ENCODE peak calls at places on chromosomes 7 and 10, in six cellular contexts. M is thoracic aorta, N is thyroid gland, R is mammary epithelial cell, J is neuronal stem cell, W is IMR-90. T is an unnamed sample.

GRCh38 chr10:5550621-5551530 is 26.1 kb downstream of the CALML3 start:
- DNase-seq in M (no peak), R (peak; percentile 85), W (peak; percentile 53), J (no peak), N (peak; percentile 36), T (no peak)

GRCh38 chr10:93995598-93996271 is 2.0 kb downstream of the PLCE1 start:
- DNase-seq in R (peak; percentile 64), J (no peak), M (no peak), N (no peak), W (peak; percentile 68), T (no peak)

GRCh38 chr7:157757776-157758467 is 421.1 kb downstream of the DNAJB6 start:
- DNase-seq in J (no peak), W (no peak), M (no peak), R (no peak), N (no peak), T (no peak)

GRCh38 chr10:114208351-114208750 is 29.2 kb downstream of the TDRD1 start:
- DNase-seq in R (no peak), J (peak; percentile 38), N (no peak), W (no peak), M (no peak), T (no peak)

GRCh38 chr7:18239212-18239611 is 211.6 kb upstream of the PRPS1L1 start:
- DNase-seq in M (no peak), R (no peak), J (no peak), N (no peak), W (no peak), T (no peak)

GRCh38 chr7:100171087-100171681 is 2.8 kb upstream of the GAL3ST4 start:
- DNase-seq in R (no peak), N (no peak), W (no peak), M (no peak), J (peak; percentile 38), T (no peak)

GRCh38 chr7:42931447-42931833 is 534 bp downstream of the PSMA2 start:
- DNase-seq in J (no peak), M (no peak), N (no peak), W (peak; percentile 12), R (no peak), T (no peak)

GRCh38 chr7:140179339-140179738 is 2.6 kb upstream of the KDM7A start:
- DNase-seq in M (no peak), W (no peak), N (no peak), R (no peak), J (no peak), T (no peak)

GRCh38 chr10:71086439-71087080 is 125.8 kb upstream of the UNC5B start:
- DNase-seq in N (no peak), R (no peak), J (no peak), W (no peak), M (no peak), T (no peak)

GRCh38 chr7:155729847-155730246 is 82.4 kb downstream of the SHH start:
- DNase-seq in W (peak; percentile 61), J (no peak), R (peak; percentile 87), N (no peak), M (no peak), T (peak; percentile 96)

GRCh38 chr7:108200326-108200725 is 70.2 kb upstream of the LAMB4 start:
- DNase-seq in R (peak; percentile 79), W (peak; percentile 30), N (no peak), M (no peak), J (no peak), T (no peak)

GRCh38 chr7:108204281-108204796 is 74.2 kb upstream of the LAMB4 start:
- DNase-seq in W (no peak), J (no peak), M (no peak), R (no peak), N (no peak), T (no peak)

GRCh38 chr7:108201766-108202165 is 71.6 kb upstream of the LAMB4 start:
- DNase-seq in W (no peak), R (no peak), J (no peak), N (no peak), M (no peak), T (no peak)

GRCh38 chr7:108202743-108203142 is 72.6 kb upstream of the LAMB4 start:
- DNase-seq in R (no peak), N (no peak), J (no peak), M (no peak), W (no peak), T (no peak)

GRCh38 chr7:108203433-108204002 is 73.4 kb upstream of the LAMB4 start:
- DNase-seq in R (no peak), J (no peak), M (no peak), W (no peak), N (no peak), T (no peak)
- H3K27ac ChIP-seq in R (no peak overlapping the region), J (no peak overlapping the region), M (no peak overlapping the region), W (no peak overlapping the region), N (no peak overlapping the region), T (no peak overlapping the region)

GRCh38 chr7:32762894-32763293 is 128.7 kb downstream of the KBTBD2 start:
- DNase-seq in W (no peak), N (no peak), J (no peak), M (no peak), R (no peak), T (no peak)

GRCh38 chr7:32761451-32762320 is 129.9 kb downstream of the KBTBD2 start:
- DNase-seq in W (no peak), J (no peak), M (no peak), R (no peak), N (peak; percentile 14), T (no peak)

GRCh38 chr7:32762321-32762669 is 129.3 kb downstream of the KBTBD2 start:
- DNase-seq in W (no peak), N (no peak), R (no peak), J (no peak), M (no peak), T (no peak)

DNA sequence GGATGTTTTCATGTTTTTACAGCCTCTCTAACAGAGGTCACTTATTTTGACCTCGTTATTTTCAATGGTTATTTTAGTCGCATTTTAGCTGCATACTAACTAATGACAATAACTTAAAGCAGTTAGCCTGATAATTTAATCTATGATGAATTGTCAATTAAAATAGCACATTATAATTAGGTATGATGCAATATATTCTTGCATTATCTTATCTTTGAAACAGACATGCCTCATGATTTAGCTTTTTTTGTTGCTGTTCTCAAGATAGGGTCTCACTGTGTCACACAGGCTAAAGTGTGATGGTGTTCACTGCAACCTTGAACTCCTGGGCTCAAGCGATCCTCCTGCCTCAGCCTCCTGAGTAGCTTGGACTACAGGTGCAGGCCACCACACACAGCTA is 126.4 kb downstream of the KBTBD2 start:
- DNase-seq in N (no peak), R (no peak), W (no peak), J (no peak), M (no peak), T (no peak)
- H3K27me3 ChIP-seq in N (no peaks in the 10 kb centered on the region), R (no peaks in the 10 kb centered on the region), W (no peaks in the 10 kb centered on the region), J (no peaks in the 10 kb centered on the region), M (no peaks in the 10 kb centered on the region), T (peaks cover 3% of the 10 kb centered on the region)

GRCh38 chr10:48658243-48658888 is 26.3 kb upstream of the WDFY4 start:
- DNase-seq in J (peak; percentile 84), R (peak; percentile 39), M (no peak), W (peak; percentile 58), N (peak; percentile 72), T (peak; percentile 62)

GRCh38 chr10:48656928-48657327 is 27.7 kb upstream of the WDFY4 start:
- DNase-seq in W (no peak), M (no peak), R (no peak), J (no peak), N (peak; percentile 44), T (no peak)

GRCh38 chr10:48653944-48654698 is 30.6 kb upstream of the WDFY4 start:
- DNase-seq in N (no peak), W (no peak), J (no peak), M (no peak), R (no peak), T (no peak)

GRCh38 chr10:48655426-48656240 is 29.0 kb upstream of the WDFY4 start:
- DNase-seq in R (peak; percentile 62), N (peak; percentile 91), M (peak; percentile 64), J (no peak), W (peak; percentile 42), T (peak; percentile 59)

GRCh38 chr10:48656241-48656921 is 28.3 kb upstream of the WDFY4 start:
- DNase-seq in W (peak; percentile 88), N (peak; percentile 93), M (peak; percentile 71), R (peak; percentile 85), J (peak; percentile 84), T (peak; percentile 73)
- H3K4me3 ChIP-seq in W (peak overlapping the region; percentile 47), N (peak overlapping the region; percentile 42), M (peak overlapping the region; percentile 87), R (peak overlapping the region; percentile 70), J (peak overlapping the region; percentile 74), T (no peak overlapping the region)

GRCh38 chr10:32179836-32180235 is 123.6 kb upstream of the KIF5B start:
- DNase-seq in W (no peak), M (no peak), R (no peak), N (no peak), J (no peak), T (no peak)
- H3K27ac ChIP-seq in W (no peak overlapping the region), M (peak overlapping the region; percentile 49), R (no peak overlapping the region), N (no peak overlapping the region), J (no peak overlapping the region), T (no peak overlapping the region)